ENCODE peak calls at places on chromosomes 7 and 10, in four cellular contexts. Y, Q, T and D are unnamed samples.

GRCh38 chr10:124290095-124290795 is 128.5 kb downstream of the OAT start:
- DNase-seq in Y (peak), Q (no peak), T (no peak), D (no peak)

GRCh38 chr7:43201912-43202311 is 89.5 kb downstream of the HECW1 start:
- DNase-seq in Y (no peak), Q (no peak), T (no peak), D (no peak)

GRCh38 chr10:76882245-76882644 is 755.4 kb downstream of the KCNMA1 start:
- DNase-seq in Y (no peak), Q (no peak), T (no peak), D (no peak)

GRCh38 chr10:95229724-95230627 is 35.9 kb downstream of the ACSM6 start:
- DNase-seq in Y (peak), Q (no peak), T (no peak), D (no peak)

GRCh38 chr7:18019562-18019961 is 8.1 kb downstream of the PRPS1L1 start:
- DNase-seq in Y (peak), Q (no peak), T (no peak), D (no peak)

GRCh38 chr7:41403291-41403690 is 299.6 kb downstream of the INHBA start:
- DNase-seq in Y (no peak), Q (no peak), T (no peak), D (no peak)

GRCh38 chr7:20783716-20784310 is 2.9 kb downstream of the SP8 start:
- DNase-seq in Y (no peak), Q (no peak), T (no peak), D (no peak)

GRCh38 chr10:50623299-50624153 is at the start of gene SGMS1:
- DNase-seq in Y (peak), Q (peak), T (peak), D (peak)

GRCh38 chr7:142298631-142299030 is 40.8 kb upstream of the PRSS58 start:
- DNase-seq in Y (no peak), Q (no peak), T (no peak), D (no peak)

GRCh38 chr7:959271-959670 is 4.8 kb upstream of the ADAP1 start:
- DNase-seq in Y (no peak), Q (no peak), T (no peak), D (no peak)

GRCh38 chr10:69333205-69333604 is 54.9 kb downstream of the HK1 start:
- DNase-seq in Y (no peak), Q (no peak), T (no peak), D (no peak)

GRCh38 chr7:99210265-99210970 is 2.5 kb upstream of the KPNA7 start:
- DNase-seq in Y (no peak), Q (no peak), T (no peak), D (no peak)

GRCh38 chr10:72162978-72163377 is 52.8 kb upstream of the ANAPC16 start:
- DNase-seq in Y (peak), Q (no peak), T (peak), D (no peak)

GRCh38 chr10:59677253-59677831 is 32.3 kb downstream of the SLC16A9 start:
- DNase-seq in Y (no peak), Q (no peak), T (no peak), D (no peak)

GRCh38 chr7:844514-844913 is 12.2 kb downstream of the SUN1 start:
- DNase-seq in Y (no peak), Q (no peak), T (no peak), D (no peak)

GRCh38 chr7:142795339-142795863 is 24.6 kb downstream of the PRSS2 start:
- DNase-seq in Y (no peak), Q (no peak), T (peak), D (no peak)

GRCh38 chr10:7550038-7550437 is 116.7 kb downstream of the ITIH5 start:
- DNase-seq in Y (no peak), Q (no peak), T (no peak), D (no peak)

GRCh38 chr10:27742926-27743735 is 2.5 kb downstream of the MKX start:
- DNase-seq in Y (no peak), Q (no peak), T (peak), D (no peak)

GRCh38 chr7:42858570-42858969 is 53.3 kb downstream of the C7orf25 start:
- DNase-seq in Y (no peak), Q (no peak), T (no peak), D (no peak)

GRCh38 chr7:101216001-101216859 is 1.2 kb downstream of the PLOD3 start:
- DNase-seq in Y (no peak), Q (no peak), T (no peak), D (no peak)

GRCh38 chr10:105041956-105042355 is 400.9 kb downstream of the SORCS3 start:
- DNase-seq in Y (no peak), Q (no peak), T (no peak), D (no peak)